ENCODE peak calls at places on chromosomes 3 and 15, in six cellular contexts. One of them, this sample, is unnamed.
A peak's percentile ranks its signal among the peaks of the same experiment; 100 is the strongest.

GRCh38 chr3:134978658-134979057 is 183.6 kb downstream of the EPHB1 start:
- DNase-seq in fibroblast of the conjunctiva: no peak
- DNase-seq in foreskin fibroblast: no peak
- DNase-seq in T-helper 1 cell: no peak
- DNase-seq in HTR-8/SVneo: no peak
- DNase-seq in thoracic aorta: no peak
- DNase-seq in this sample: no peak

GRCh38 chr3:117630885-117631284 is 921.3 kb downstream of the TUSC7 start:
- DNase-seq in thoracic aorta: no peak
- DNase-seq in fibroblast of the conjunctiva: peak; percentile 28
- DNase-seq in HTR-8/SVneo: no peak
- DNase-seq in T-helper 1 cell: no peak
- DNase-seq in foreskin fibroblast: peak; percentile 42
- DNase-seq in this sample: no peak

GRCh38 chr15:68735610-68736009 is 85.1 kb downstream of the ANP32A start:
- DNase-seq in HTR-8/SVneo: no peak
- DNase-seq in fibroblast of the conjunctiva: no peak
- DNase-seq in foreskin fibroblast: no peak
- DNase-seq in T-helper 1 cell: no peak
- DNase-seq in thoracic aorta: no peak
- DNase-seq in this sample: no peak

GRCh38 chr15:82110144-82110543 is 64.3 kb upstream of the MEX3B start:
- DNase-seq in foreskin fibroblast: no peak
- DNase-seq in fibroblast of the conjunctiva: no peak
- DNase-seq in T-helper 1 cell: no peak
- DNase-seq in HTR-8/SVneo: no peak
- DNase-seq in thoracic aorta: no peak
- DNase-seq in this sample: no peak

GRCh38 chr3:49015765-49016164 is 2.6 kb downstream of the DALRD3 start:
- DNase-seq in foreskin fibroblast: no peak
- DNase-seq in thoracic aorta: no peak
- DNase-seq in fibroblast of the conjunctiva: no peak
- DNase-seq in HTR-8/SVneo: no peak
- DNase-seq in T-helper 1 cell: no peak
- DNase-seq in this sample: no peak

GRCh38 chr15:29822100-29822684 is at the start of gene TJP1:
- DNase-seq in foreskin fibroblast: peak; percentile 92
- DNase-seq in HTR-8/SVneo: peak; percentile 57
- DNase-seq in T-helper 1 cell: no peak
- DNase-seq in fibroblast of the conjunctiva: peak; percentile 37
- DNase-seq in thoracic aorta: no peak
- DNase-seq in this sample: no peak

GRCh38 chr15:78065284-78065872 is 12.1 kb downstream of the TBC1D2B start:
- DNase-seq in HTR-8/SVneo: peak; percentile 84
- DNase-seq in foreskin fibroblast: peak; percentile 98
- DNase-seq in T-helper 1 cell: no peak
- DNase-seq in thoracic aorta: no peak
- DNase-seq in fibroblast of the conjunctiva: peak; percentile 94
- DNase-seq in this sample: no peak

GRCh38 chr3:168968611-168969010 is 694.9 kb downstream of the MECOM start:
- DNase-seq in HTR-8/SVneo: no peak
- DNase-seq in foreskin fibroblast: peak; percentile 29
- DNase-seq in fibroblast of the conjunctiva: no peak
- DNase-seq in thoracic aorta: no peak
- DNase-seq in T-helper 1 cell: no peak
- DNase-seq in this sample: no peak

GRCh38 chr15:77738441-77739437 is 106.0 kb upstream of the LINGO1 start:
- DNase-seq in HTR-8/SVneo: no peak
- DNase-seq in thoracic aorta: no peak
- DNase-seq in T-helper 1 cell: no peak
- DNase-seq in foreskin fibroblast: no peak
- DNase-seq in fibroblast of the conjunctiva: no peak
- DNase-seq in this sample: no peak

GRCh38 chr3:58666683-58667082 is at the start of gene FAM3D:
- DNase-seq in HTR-8/SVneo: no peak
- DNase-seq in fibroblast of the conjunctiva: no peak
- DNase-seq in T-helper 1 cell: no peak
- DNase-seq in foreskin fibroblast: no peak
- DNase-seq in thoracic aorta: no peak
- DNase-seq in this sample: no peak

This sample was measured in GM10248.